ENCODE peak calls at places on chromosomes 4 and X, in six cellular contexts. One of them, this sample, is unnamed.

GRCh38 chr4:36224969-36225903 is 19.1 kb downstream of the ARAP2 start:
- DNase-seq in T47D: no peak
- DNase-seq in stimulated activated CD4-positive, alpha-beta T cell treated with anti-CD3 and anti-CD28 coated beads, Interleukin-1b, Interleukin-23, amount 100 ng/mL, for 24 hours: no peak
- DNase-seq in cardiac muscle cell: no peak
- DNase-seq in NCI-H446 treated with DMSO at 0.1 percent for 48 hours: no peak
- DNase-seq in activated CD8-positive, alpha-beta memory T cell treated with anti-CD3 and anti-CD28 coated beads, Interleukin-2, amount 10 ng/mL, durations not matched to agents 7 days and 5 days: no peak
- DNase-seq in this sample: no peak

GRCh38 chr4:122687450-122688121 is 44.9 kb upstream of the BBS12 start:
- DNase-seq in T47D: no peak
- DNase-seq in stimulated activated CD4-positive, alpha-beta T cell treated with anti-CD3 and anti-CD28 coated beads, Interleukin-1b, Interleukin-23, amount 100 ng/mL, for 24 hours: no peak
- DNase-seq in cardiac muscle cell: peak; percentile 72
- DNase-seq in NCI-H446 treated with DMSO at 0.1 percent for 48 hours: no peak
- DNase-seq in activated CD8-positive, alpha-beta memory T cell treated with anti-CD3 and anti-CD28 coated beads, Interleukin-2, amount 10 ng/mL, durations not matched to agents 7 days and 5 days: no peak
- DNase-seq in this sample: no peak

GRCh38 chr4:118732591-118733330 is 47.6 kb downstream of the METTL14 start:
- DNase-seq in T47D: no peak
- DNase-seq in stimulated activated CD4-positive, alpha-beta T cell treated with anti-CD3 and anti-CD28 coated beads, Interleukin-1b, Interleukin-23, amount 100 ng/mL, for 24 hours: no peak
- DNase-seq in cardiac muscle cell: no peak
- DNase-seq in NCI-H446 treated with DMSO at 0.1 percent for 48 hours: no peak
- DNase-seq in activated CD8-positive, alpha-beta memory T cell treated with anti-CD3 and anti-CD28 coated beads, Interleukin-2, amount 10 ng/mL, durations not matched to agents 7 days and 5 days: no peak
- DNase-seq in this sample: no peak

GRCh38 chr4:6926681-6927478 is 17.3 kb downstream of the TBC1D14 start:
- DNase-seq in T47D: no peak
- DNase-seq in stimulated activated CD4-positive, alpha-beta T cell treated with anti-CD3 and anti-CD28 coated beads, Interleukin-1b, Interleukin-23, amount 100 ng/mL, for 24 hours: no peak
- DNase-seq in cardiac muscle cell: no peak
- DNase-seq in NCI-H446 treated with DMSO at 0.1 percent for 48 hours: no peak
- DNase-seq in activated CD8-positive, alpha-beta memory T cell treated with anti-CD3 and anti-CD28 coated beads, Interleukin-2, amount 10 ng/mL, durations not matched to agents 7 days and 5 days: peak; percentile 69
- DNase-seq in this sample: no peak

GRCh38 chr4:14513471-14513870 is 488.8 kb upstream of the CPEB2 start:
- DNase-seq in T47D: no peak
- DNase-seq in stimulated activated CD4-positive, alpha-beta T cell treated with anti-CD3 and anti-CD28 coated beads, Interleukin-1b, Interleukin-23, amount 100 ng/mL, for 24 hours: no peak
- DNase-seq in cardiac muscle cell: no peak
- DNase-seq in NCI-H446 treated with DMSO at 0.1 percent for 48 hours: no peak
- DNase-seq in activated CD8-positive, alpha-beta memory T cell treated with anti-CD3 and anti-CD28 coated beads, Interleukin-2, amount 10 ng/mL, durations not matched to agents 7 days and 5 days: no peak
- DNase-seq in this sample: no peak

GRCh38 chr4:169649545-169650226 is 29.3 kb downstream of the CLCN3 start:
- DNase-seq in T47D: no peak
- DNase-seq in stimulated activated CD4-positive, alpha-beta T cell treated with anti-CD3 and anti-CD28 coated beads, Interleukin-1b, Interleukin-23, amount 100 ng/mL, for 24 hours: no peak
- DNase-seq in cardiac muscle cell: peak; percentile 35
- DNase-seq in NCI-H446 treated with DMSO at 0.1 percent for 48 hours: no peak
- DNase-seq in activated CD8-positive, alpha-beta memory T cell treated with anti-CD3 and anti-CD28 coated beads, Interleukin-2, amount 10 ng/mL, durations not matched to agents 7 days and 5 days: no peak
- DNase-seq in this sample: no peak

GRCh38 chr4:71287305-71287704 is 51.5 kb upstream of the SLC4A4 start:
- DNase-seq in T47D: no peak
- DNase-seq in stimulated activated CD4-positive, alpha-beta T cell treated with anti-CD3 and anti-CD28 coated beads, Interleukin-1b, Interleukin-23, amount 100 ng/mL, for 24 hours: no peak
- DNase-seq in cardiac muscle cell: no peak
- DNase-seq in NCI-H446 treated with DMSO at 0.1 percent for 48 hours: no peak
- DNase-seq in activated CD8-positive, alpha-beta memory T cell treated with anti-CD3 and anti-CD28 coated beads, Interleukin-2, amount 10 ng/mL, durations not matched to agents 7 days and 5 days: no peak
- DNase-seq in this sample: no peak

GRCh38 chrX:25523574-25523973 is 507.8 kb upstream of the ARX start:
- DNase-seq in T47D: peak; percentile 17
- DNase-seq in stimulated activated CD4-positive, alpha-beta T cell treated with anti-CD3 and anti-CD28 coated beads, Interleukin-1b, Interleukin-23, amount 100 ng/mL, for 24 hours: no peak
- DNase-seq in cardiac muscle cell: peak; percentile 47
- DNase-seq in NCI-H446 treated with DMSO at 0.1 percent for 48 hours: peak; percentile 4
- DNase-seq in activated CD8-positive, alpha-beta memory T cell treated with anti-CD3 and anti-CD28 coated beads, Interleukin-2, amount 10 ng/mL, durations not matched to agents 7 days and 5 days: no peak
- DNase-seq in this sample: peak; percentile 75

GRCh38 chr4:121790976-121791375 is 10.1 kb upstream of the EXOSC9 start:
- DNase-seq in T47D: no peak
- DNase-seq in stimulated activated CD4-positive, alpha-beta T cell treated with anti-CD3 and anti-CD28 coated beads, Interleukin-1b, Interleukin-23, amount 100 ng/mL, for 24 hours: no peak
- DNase-seq in cardiac muscle cell: no peak
- DNase-seq in NCI-H446 treated with DMSO at 0.1 percent for 48 hours: no peak
- DNase-seq in activated CD8-positive, alpha-beta memory T cell treated with anti-CD3 and anti-CD28 coated beads, Interleukin-2, amount 10 ng/mL, durations not matched to agents 7 days and 5 days: no peak
- DNase-seq in this sample: peak; percentile 26

GRCh38 chr4:10088135-10089010 is 28.2 kb downstream of the WDR1 start:
- DNase-seq in T47D: no peak
- DNase-seq in stimulated activated CD4-positive, alpha-beta T cell treated with anti-CD3 and anti-CD28 coated beads, Interleukin-1b, Interleukin-23, amount 100 ng/mL, for 24 hours: no peak
- DNase-seq in cardiac muscle cell: no peak
- DNase-seq in NCI-H446 treated with DMSO at 0.1 percent for 48 hours: no peak
- DNase-seq in activated CD8-positive, alpha-beta memory T cell treated with anti-CD3 and anti-CD28 coated beads, Interleukin-2, amount 10 ng/mL, durations not matched to agents 7 days and 5 days: no peak
- DNase-seq in this sample: no peak

GRCh38 chr4:147340547-147341225 is 140.2 kb upstream of the EDNRA start:
- DNase-seq in T47D: no peak
- DNase-seq in stimulated activated CD4-positive, alpha-beta T cell treated with anti-CD3 and anti-CD28 coated beads, Interleukin-1b, Interleukin-23, amount 100 ng/mL, for 24 hours: no peak
- DNase-seq in cardiac muscle cell: no peak
- DNase-seq in NCI-H446 treated with DMSO at 0.1 percent for 48 hours: no peak
- DNase-seq in activated CD8-positive, alpha-beta memory T cell treated with anti-CD3 and anti-CD28 coated beads, Interleukin-2, amount 10 ng/mL, durations not matched to agents 7 days and 5 days: no peak
- DNase-seq in this sample: no peak

GRCh38 chr4:105050896-105051295 is 95.8 kb upstream of the TET2 start:
- DNase-seq in T47D: no peak
- DNase-seq in stimulated activated CD4-positive, alpha-beta T cell treated with anti-CD3 and anti-CD28 coated beads, Interleukin-1b, Interleukin-23, amount 100 ng/mL, for 24 hours: no peak
- DNase-seq in cardiac muscle cell: no peak
- DNase-seq in NCI-H446 treated with DMSO at 0.1 percent for 48 hours: no peak
- DNase-seq in activated CD8-positive, alpha-beta memory T cell treated with anti-CD3 and anti-CD28 coated beads, Interleukin-2, amount 10 ng/mL, durations not matched to agents 7 days and 5 days: no peak
- DNase-seq in this sample: peak; percentile 61

GRCh38 chr4:174808119-174808518 is 20.9 kb downstream of the GLRA3 start:
- DNase-seq in T47D: no peak
- DNase-seq in stimulated activated CD4-positive, alpha-beta T cell treated with anti-CD3 and anti-CD28 coated beads, Interleukin-1b, Interleukin-23, amount 100 ng/mL, for 24 hours: no peak
- DNase-seq in cardiac muscle cell: no peak
- DNase-seq in NCI-H446 treated with DMSO at 0.1 percent for 48 hours: no peak
- DNase-seq in activated CD8-positive, alpha-beta memory T cell treated with anti-CD3 and anti-CD28 coated beads, Interleukin-2, amount 10 ng/mL, durations not matched to agents 7 days and 5 days: no peak
- DNase-seq in this sample: no peak

GRCh38 chr4:8191136-8191747 is 7.8 kb upstream of the SH3TC1 start:
- DNase-seq in T47D: no peak
- DNase-seq in stimulated activated CD4-positive, alpha-beta T cell treated with anti-CD3 and anti-CD28 coated beads, Interleukin-1b, Interleukin-23, amount 100 ng/mL, for 24 hours: no peak
- DNase-seq in cardiac muscle cell: no peak
- DNase-seq in NCI-H446 treated with DMSO at 0.1 percent for 48 hours: no peak
- DNase-seq in activated CD8-positive, alpha-beta memory T cell treated with anti-CD3 and anti-CD28 coated beads, Interleukin-2, amount 10 ng/mL, durations not matched to agents 7 days and 5 days: no peak
- DNase-seq in this sample: peak; percentile 99

GRCh38 chr4:26176621-26177121 is 144.1 kb upstream of the RBPJ start:
- DNase-seq in T47D: no peak
- DNase-seq in stimulated activated CD4-positive, alpha-beta T cell treated with anti-CD3 and anti-CD28 coated beads, Interleukin-1b, Interleukin-23, amount 100 ng/mL, for 24 hours: no peak
- DNase-seq in cardiac muscle cell: no peak
- DNase-seq in NCI-H446 treated with DMSO at 0.1 percent for 48 hours: no peak
- DNase-seq in activated CD8-positive, alpha-beta memory T cell treated with anti-CD3 and anti-CD28 coated beads, Interleukin-2, amount 10 ng/mL, durations not matched to agents 7 days and 5 days: peak; percentile 37
- DNase-seq in this sample: no peak

GRCh38 chrX:9619581-9619980 is 146.1 kb downstream of the GPR143 start:
- DNase-seq in T47D: no peak
- DNase-seq in stimulated activated CD4-positive, alpha-beta T cell treated with anti-CD3 and anti-CD28 coated beads, Interleukin-1b, Interleukin-23, amount 100 ng/mL, for 24 hours: no peak
- DNase-seq in cardiac muscle cell: no peak
- DNase-seq in NCI-H446 treated with DMSO at 0.1 percent for 48 hours: no peak
- DNase-seq in activated CD8-positive, alpha-beta memory T cell treated with anti-CD3 and anti-CD28 coated beads, Interleukin-2, amount 10 ng/mL, durations not matched to agents 7 days and 5 days: no peak
- DNase-seq in this sample: no peak

GRCh38 chrX:139831689-139832456 is 101.0 kb downstream of the ATP11C start:
- DNase-seq in T47D: no peak
- DNase-seq in stimulated activated CD4-positive, alpha-beta T cell treated with anti-CD3 and anti-CD28 coated beads, Interleukin-1b, Interleukin-23, amount 100 ng/mL, for 24 hours: no peak
- DNase-seq in cardiac muscle cell: peak; percentile 19
- DNase-seq in NCI-H446 treated with DMSO at 0.1 percent for 48 hours: peak; percentile 44
- DNase-seq in activated CD8-positive, alpha-beta memory T cell treated with anti-CD3 and anti-CD28 coated beads, Interleukin-2, amount 10 ng/mL, durations not matched to agents 7 days and 5 days: no peak
- DNase-seq in this sample: peak; percentile 66

GRCh38 chrX:108216862-108217571 is 125.4 kb downstream of the ATG4A start:
- DNase-seq in T47D: no peak
- DNase-seq in stimulated activated CD4-positive, alpha-beta T cell treated with anti-CD3 and anti-CD28 coated beads, Interleukin-1b, Interleukin-23, amount 100 ng/mL, for 24 hours: no peak
- DNase-seq in cardiac muscle cell: no peak
- DNase-seq in NCI-H446 treated with DMSO at 0.1 percent for 48 hours: no peak
- DNase-seq in activated CD8-positive, alpha-beta memory T cell treated with anti-CD3 and anti-CD28 coated beads, Interleukin-2, amount 10 ng/mL, durations not matched to agents 7 days and 5 days: no peak
- DNase-seq in this sample: no peak

GRCh38 chr4:151169223-151169622 is 69.8 kb downstream of the RPS3A start:
- DNase-seq in T47D: no peak
- DNase-seq in stimulated activated CD4-positive, alpha-beta T cell treated with anti-CD3 and anti-CD28 coated beads, Interleukin-1b, Interleukin-23, amount 100 ng/mL, for 24 hours: no peak
- DNase-seq in cardiac muscle cell: peak; percentile 18
- DNase-seq in NCI-H446 treated with DMSO at 0.1 percent for 48 hours: peak; percentile 84
- DNase-seq in activated CD8-positive, alpha-beta memory T cell treated with anti-CD3 and anti-CD28 coated beads, Interleukin-2, amount 10 ng/mL, durations not matched to agents 7 days and 5 days: no peak
- DNase-seq in this sample: no peak

This sample was measured in dermis microvascular lymphatic vessel endothelial cell.